ENCODE peak calls at places on chromosomes 6 and 20, in nine cellular contexts. F is Calu3, H is T-cell, X is trophoblast cell, O is T47D, L is COR-L47, R is ovary, J is amniotic stem cell, P is mucosa of gallbladder. B is an unnamed sample.
A peak's percentile ranks its signal among the peaks of the same experiment; 100 is the strongest.

GRCh38 chr6:142300758-142301251 is 1.0 kb upstream of the ADGRG6 start:
- DNase-seq in F (peak; percentile 70), H (no peak), X (no peak), O (peak; percentile 48), L (no peak), R (no peak), J (no peak), P (peak; percentile 57), B (peak; percentile 72)

GRCh38 chr20:29750268-29750899 is 1507.1 kb upstream of the DEFB115 start:
- DNase-seq in F (no peak), H (no peak), X (no peak), O (no peak), L (no peak), R (no peak), J (no peak), P (no peak), B (no peak)

GRCh38 chr6:113352029-113352801 is 504.9 kb upstream of the MARCKS start:
- DNase-seq in F (peak; percentile 62), H (no peak), X (peak; percentile 96), O (no peak), L (no peak), R (no peak), J (peak; percentile 44), P (peak; percentile 55), B (peak; percentile 57)

GRCh38 chr6:159461266-159461665 is 231.8 kb downstream of the SOD2 start:
- DNase-seq in F (no peak), H (no peak), X (peak; percentile 69), O (peak; percentile 77), L (no peak), R (no peak), J (no peak), P (no peak), B (no peak)

GRCh38 chr20:41213150-41213820 is 75.9 kb downstream of the PLCG1 start:
- DNase-seq in F (no peak), H (no peak), X (no peak), O (no peak), L (peak; percentile 29), R (no peak), J (peak; percentile 9), P (no peak), B (no peak)

GRCh38 chr6:157017861-157018260 is 240.7 kb downstream of the ARID1B start:
- DNase-seq in F (no peak), H (no peak), X (no peak), O (no peak), L (no peak), R (no peak), J (no peak), P (no peak), B (no peak)

GRCh38 chr20:64188071-64188470 is 23.8 kb downstream of the MYT1 start:
- DNase-seq in F (no peak), H (no peak), X (no peak), O (no peak), L (no peak), R (no peak), J (no peak), P (no peak), B (no peak)

GRCh38 chr6:107154131-107154906 is 39.0 kb upstream of the BEND3 start:
- DNase-seq in F (peak; percentile 81), H (no peak), X (no peak), O (no peak), L (peak; percentile 29), R (no peak), J (no peak), P (peak; percentile 84), B (no peak)

GRCh38 chr6:81767163-81768000 is 14.9 kb upstream of the TENT5A start:
- DNase-seq in F (no peak), H (no peak), X (peak; percentile 76), O (no peak), L (no peak), R (no peak), J (no peak), P (peak; percentile 74), B (no peak)

GRCh38 chr20:48403362-48403761 is 424.4 kb downstream of the PREX1 start:
- DNase-seq in F (no peak), H (no peak), X (no peak), O (no peak), L (no peak), R (no peak), J (no peak), P (no peak), B (no peak)

GRCh38 chr20:44970243-44970757 is 4.0 kb downstream of the STK4 start:
- DNase-seq in F (no peak), H (no peak), X (no peak), O (no peak), L (no peak), R (no peak), J (no peak), P (no peak), B (no peak)

GRCh38 chr6:36200154-36200891 is 3.8 kb downstream of the BRPF3 start:
- DNase-seq in F (no peak), H (no peak), X (no peak), O (no peak), L (no peak), R (no peak), J (no peak), P (no peak), B (no peak)

GRCh38 chr6:133262804-133263203 is 21.6 kb downstream of the EYA4 start:
- DNase-seq in F (no peak), H (no peak), X (no peak), O (no peak), L (no peak), R (no peak), J (no peak), P (no peak), B (no peak)

GRCh38 chr6:30763618-30764489 is 19.5 kb upstream of the IER3 start:
- DNase-seq in F (peak; percentile 79), H (no peak), X (peak; percentile 69), O (no peak), L (peak; percentile 72), R (no peak), J (no peak), P (no peak), B (peak; percentile 93)

GRCh38 chr6:36927114-36927513 is 27.4 kb upstream of the PI16 start:
- DNase-seq in F (no peak), H (no peak), X (no peak), O (no peak), L (no peak), R (no peak), J (no peak), P (no peak), B (no peak)

GRCh38 chr20:45387274-45387673 is 9.1 kb upstream of the TP53TG5 start:
- DNase-seq in F (no peak), H (no peak), X (no peak), O (no peak), L (no peak), R (no peak), J (no peak), P (no peak), B (no peak)

GRCh38 chr20:50274570-50275430 is 84.2 kb downstream of the CEBPB start:
- DNase-seq in F (no peak), H (peak; percentile 29), X (peak; percentile 46), O (no peak), L (no peak), R (no peak), J (no peak), P (peak; percentile 72), B (no peak)

GRCh38 chr6:55675936-55676335 is 96.9 kb upstream of the HMGCLL1 start:
- DNase-seq in F (no peak), H (no peak), X (no peak), O (no peak), L (no peak), R (no peak), J (no peak), P (no peak), B (no peak)